ENCODE peak calls at places on chromosomes 13 and 19, in nine cellular contexts. D is IMR-90, X is uterus, Q is HCT116, L is Peyer's patch, Z is ovary, B is heart left ventricle, J is breast epithelium, S is sigmoid colon. K is an unnamed sample. For H3K9me3 and H3K4me1, the result is how much of the 10 kb centered on the place peaks cover.

GRCh38 chr19:14048439-14049153 is 13.3 kb downstream of the PALM3 start:
- DNase-seq in D (no peak), X (no peak), Q (no peak), L (peak), Z (no peak), B (no peak), J (no peak), S (no peak), K (peak)

GRCh38 chr13:113616991-113617749 is 32.6 kb downstream of the TFDP1 start:
- DNase-seq in D (peak), X (no peak), Q (no peak), L (no peak), Z (no peak), B (peak), J (no peak), S (no peak), K (no peak)

GRCh38 chr13:99969934-99970760 is 1.4 kb downstream of the ZIC5 start:
- DNase-seq in D (no peak), X (no peak), Q (peak), L (peak), Z (peak), B (no peak), J (no peak), S (no peak), K (no peak)

GRCh38 chr13:28820099-28821051 is at the start of gene MTUS2:
- DNase-seq in D (no peak), X (no peak), Q (no peak), L (no peak), Z (no peak), B (no peak), J (no peak), S (no peak), K (no peak)

GRCh38 chr13:53038993-53039392 is 10.4 kb downstream of the OLFM4 start:
- DNase-seq in D (no peak), X (no peak), Q (no peak), L (no peak), Z (no peak), B (no peak), J (no peak), S (no peak), K (no peak)

GRCh38 chr13:106532111-106532929 is 3.1 kb downstream of the EFNB2 start:
- DNase-seq in D (peak), X (peak), Q (no peak), L (no peak), Z (peak), B (no peak), J (no peak), S (no peak), K (no peak)

GRCh38 chr13:77150651-77151050 is 123.7 kb upstream of the FBXL3 start:
- DNase-seq in D (peak), X (no peak), Q (no peak), L (no peak), Z (no peak), B (no peak), J (no peak), S (no peak), K (no peak)

GRCh38 chr13:47679391-47679790 is 321.7 kb downstream of the SUCLA2 start:
- DNase-seq in D (peak), X (no peak), Q (no peak), L (no peak), Z (no peak), B (no peak), J (no peak), S (no peak), K (no peak)

GRCh38 chr13:45385320-45385719 is 32.9 kb downstream of the SLC25A30 start:
- DNase-seq in D (no peak), X (no peak), Q (no peak), L (no peak), Z (no peak), B (no peak), J (no peak), S (no peak), K (no peak)

GRCh38 chr13:42233726-42234125 is 38.2 kb upstream of the AKAP11 start:
- DNase-seq in D (peak), X (no peak), Q (no peak), L (no peak), Z (no peak), B (no peak), J (no peak), S (no peak), K (no peak)

GRCh38 chr19:29843180-29844051 is 31.6 kb downstream of the CCNE1 start:
- DNase-seq in D (no peak), X (peak), Q (no peak), L (peak), Z (peak), B (peak), J (no peak), S (peak), K (peak)

GRCh38 chr13:104691765-104692164 is 1625.5 kb upstream of the SLC10A2 start:
- DNase-seq in D (no peak), X (no peak), Q (no peak), L (no peak), Z (no peak), B (no peak), J (no peak), S (no peak), K (no peak)

GRCh38 chr19:17807731-17808316 is 12.9 kb downstream of the B3GNT3 start:
- DNase-seq in D (no peak), X (no peak), Q (no peak), L (no peak), Z (no peak), B (no peak), J (no peak), S (no peak), K (no peak)

GRCh38 chr13:43924549-43925245 is 45.0 kb downstream of the LACC1 start:
- DNase-seq in D (no peak), X (no peak), Q (no peak), L (no peak), Z (no peak), B (no peak), J (no peak), S (no peak), K (no peak)

GRCh38 chr19:41364546-41365391 is 820 bp upstream of the B9D2 start:
- DNase-seq in D (peak), X (no peak), Q (no peak), L (no peak), Z (no peak), B (no peak), J (no peak), S (no peak), K (no peak)

GRCh38 chr13:110047511-110047910 is 259.4 kb downstream of the COL4A1 start:
- DNase-seq in D (peak), X (peak), Q (no peak), L (no peak), Z (peak), B (peak), J (no peak), S (peak), K (peak)

GRCh38 chr13:20193142-20193923 is 595 bp upstream of the GJB2 start:
- DNase-seq in D (no peak), X (no peak), Q (no peak), L (no peak), Z (no peak), B (no peak), J (no peak), S (no peak), K (no peak)

GRCh38 chr13:27131202-27131623 is 40.4 kb downstream of the USP12 start:
- DNase-seq in D (peak), X (no peak), Q (peak), L (peak), Z (no peak), B (no peak), J (no peak), S (no peak), K (no peak)

GRCh38 chr19:18304194-18304495 is 18.7 kb downstream of the LSM4 start:
- DNase-seq in D (no peak), X (no peak), Q (no peak), L (no peak), Z (no peak), B (peak), J (no peak), S (no peak), K (no peak)

GRCh38 chr13:42875448-42876269 is 94.3 kb downstream of the FAM216B start:
- DNase-seq in D (peak), X (no peak), Q (no peak), L (no peak), Z (peak), B (no peak), J (no peak), S (no peak), K (no peak)

GRCh38 chr13:43669101-43669500 is 117.7 kb downstream of the ENOX1 start:
- DNase-seq in D (no peak), X (no peak), Q (no peak), L (no peak), Z (no peak), B (no peak), J (no peak), S (no peak), K (no peak)

GRCh38 chr19:19490247-19490968 is 24.9 kb downstream of the TSSK6 start:
- DNase-seq in D (peak), X (peak), Q (peak), L (peak), Z (peak), B (peak), J (peak), S (peak), K (peak)

GRCh38 chr19:19488041-19488874 is 27.1 kb downstream of the TSSK6 start:
- DNase-seq in D (no peak), X (no peak), Q (no peak), L (no peak), Z (no peak), B (no peak), J (no peak), S (no peak), K (peak)

GRCh38 chr19:19491321-19492025 is 23.9 kb downstream of the TSSK6 start:
- DNase-seq in D (no peak), X (no peak), Q (no peak), L (no peak), Z (no peak), B (no peak), J (no peak), S (no peak), K (peak)

GRCh38 chr19:19488875-19489690 is 26.3 kb downstream of the TSSK6 start:
- DNase-seq in D (peak), X (peak), Q (peak), L (peak), Z (peak), B (peak), J (peak), S (peak), K (peak)

DNA sequence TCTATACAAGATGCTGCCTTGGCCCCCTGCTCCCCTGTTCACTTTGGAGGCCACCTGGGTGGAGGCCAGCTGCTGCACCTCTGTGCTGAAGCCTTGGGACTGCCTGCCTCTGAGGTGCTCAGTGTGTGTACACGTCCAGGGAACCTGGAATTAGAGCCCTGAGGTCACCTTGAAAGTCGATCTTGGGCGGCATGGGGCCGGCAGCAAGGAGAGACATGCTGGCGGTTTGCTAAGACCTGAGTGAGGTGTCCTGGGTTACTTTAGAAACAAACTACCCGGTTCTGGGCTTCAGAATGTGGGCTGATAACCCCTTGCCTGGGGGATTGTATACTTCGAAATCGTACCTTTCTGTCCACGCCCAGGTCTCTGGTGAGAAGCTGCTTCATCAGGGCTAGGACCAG is 25.5 kb downstream of the TSSK6 start:
- DNase-seq in D (no peak), X (no peak), Q (no peak), L (no peak), Z (no peak), B (no peak), J (no peak), S (no peak), K (no peak)
- TF ChIP-seq POLR2A in D (no peak), X (no peak), Q (no peak), L (no peak), Z (no peak), B (no peak), J (no peak), S (no peak), K (no peak)

DNA sequence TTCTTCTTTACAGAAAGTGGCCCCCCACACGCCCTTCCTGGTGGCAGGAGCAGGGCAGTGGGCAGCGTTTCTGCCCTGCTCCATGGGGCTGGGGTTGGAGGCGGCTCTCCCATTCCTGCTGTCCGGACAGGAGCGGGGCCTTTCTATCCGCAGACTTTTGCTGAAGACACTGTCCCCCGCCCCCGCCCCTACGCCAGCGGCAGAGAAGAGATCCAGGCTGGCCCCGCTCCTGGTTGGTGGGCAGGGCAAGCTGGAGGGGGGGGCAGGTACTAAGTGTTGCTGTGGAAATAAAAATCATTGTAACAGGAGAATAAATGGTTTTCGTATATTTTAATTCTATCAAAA is 81.7 kb downstream of the ZNF429 start:
- DNase-seq in D (no peak), X (no peak), Q (no peak), L (no peak), Z (peak), B (peak), J (no peak), S (no peak), K (peak)
- H3K9me3 ChIP-seq in D (under half), X (under half), Q (under half), L (under half), Z (under half), B (under half), J (under half), S (under half), K (under half)

DNA sequence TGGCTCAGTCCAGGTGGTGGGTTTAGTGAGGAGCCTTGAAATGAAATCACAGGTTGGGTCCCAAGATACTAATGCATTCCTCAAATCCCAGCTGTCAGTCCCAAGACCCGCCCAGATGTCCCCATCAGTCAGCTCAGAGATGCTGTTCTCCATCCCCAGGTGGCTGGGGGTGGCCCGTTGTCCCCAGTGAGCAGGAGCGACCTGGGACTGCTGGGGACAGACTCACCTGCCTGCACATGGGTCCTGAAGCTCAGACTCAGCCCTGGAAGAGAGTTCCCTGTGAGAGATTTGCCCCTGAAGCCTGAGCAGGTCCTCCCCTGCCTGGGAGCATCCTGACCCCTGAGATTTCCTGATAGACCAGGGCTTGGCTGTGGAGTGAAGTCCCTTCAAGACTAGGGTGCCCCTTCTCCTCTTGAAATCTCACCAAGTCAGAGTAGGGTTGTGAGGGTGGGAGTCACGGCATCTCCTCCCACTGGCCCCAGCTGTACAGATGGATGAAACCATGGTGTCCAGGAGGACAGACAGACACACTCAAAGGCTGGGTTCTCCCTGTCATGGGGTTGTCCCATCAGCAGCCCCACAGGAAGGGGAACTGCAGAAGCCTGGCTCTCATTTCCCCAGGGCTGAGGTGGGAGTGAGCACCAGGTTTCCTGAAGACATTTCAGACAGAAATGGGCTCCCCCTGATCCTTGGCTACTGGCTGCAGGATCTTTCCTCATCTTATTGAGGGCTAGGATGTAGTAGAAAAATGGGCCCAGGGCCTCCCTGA is 14.4 kb downstream of the LILRA5 start:
- DNase-seq in D (no peak), X (no peak), Q (no peak), L (no peak), Z (no peak), B (no peak), J (no peak), S (peak), K (no peak)
- H3K4me1 ChIP-seq in D (under half), X (under half), Q (under half), L (under half), Z (under half), B (under half), J (under half), S (under half), K (under half)

GRCh38 chr19:10295847-10296591 is 6.3 kb downstream of the ICAM5 start:
- DNase-seq in D (no peak), X (no peak), Q (no peak), L (no peak), Z (no peak), B (no peak), J (no peak), S (no peak), K (no peak)
- TF ChIP-seq POLR2A in D (no peak), X (no peak), Q (no peak), L (no peak), Z (no peak), B (no peak), J (no peak), S (no peak), K (no peak)

DNA sequence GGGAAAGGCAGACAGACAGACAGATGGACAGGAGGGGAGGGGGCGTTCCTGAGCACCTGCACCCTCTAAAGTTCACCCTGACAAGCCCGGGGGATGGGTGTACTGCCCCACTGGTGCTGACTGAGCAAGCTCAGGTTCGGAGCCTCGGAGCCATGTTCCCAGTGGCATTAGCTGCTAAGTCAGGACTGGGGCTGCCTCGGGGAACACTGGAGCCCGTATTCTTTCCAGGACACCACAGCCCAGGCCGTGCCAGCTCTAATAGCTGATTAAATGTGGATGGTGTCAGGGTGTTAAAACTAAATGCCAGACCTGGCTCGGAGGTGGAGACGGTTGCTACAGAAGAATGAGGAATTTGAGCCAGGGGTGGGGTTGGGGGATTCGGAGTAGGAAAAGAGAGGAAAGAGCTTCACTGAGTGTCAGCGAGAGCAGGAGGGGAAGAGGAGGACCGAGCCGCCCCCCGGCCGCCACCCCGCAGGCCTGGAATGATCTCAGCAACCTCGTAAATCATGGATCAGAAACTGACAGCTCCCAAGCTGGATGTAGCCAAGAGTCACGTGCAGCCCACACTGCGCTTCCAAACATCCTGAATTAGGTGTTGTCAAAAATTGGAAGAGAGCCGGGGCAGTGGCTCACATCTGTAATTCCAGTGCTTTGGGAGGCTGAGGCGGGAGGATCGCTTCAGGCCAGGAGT is 10.4 kb downstream of the MAP2K2 start:
- DNase-seq in D (no peak), X (no peak), Q (no peak), L (no peak), Z (no peak), B (peak), J (no peak), S (no peak), K (no peak)
- H3K9me3 ChIP-seq in D (under half), X (under half), Q (under half), L (under half), Z (under half), B (under half), J (under half), S (under half), K (under half)

DNA sequence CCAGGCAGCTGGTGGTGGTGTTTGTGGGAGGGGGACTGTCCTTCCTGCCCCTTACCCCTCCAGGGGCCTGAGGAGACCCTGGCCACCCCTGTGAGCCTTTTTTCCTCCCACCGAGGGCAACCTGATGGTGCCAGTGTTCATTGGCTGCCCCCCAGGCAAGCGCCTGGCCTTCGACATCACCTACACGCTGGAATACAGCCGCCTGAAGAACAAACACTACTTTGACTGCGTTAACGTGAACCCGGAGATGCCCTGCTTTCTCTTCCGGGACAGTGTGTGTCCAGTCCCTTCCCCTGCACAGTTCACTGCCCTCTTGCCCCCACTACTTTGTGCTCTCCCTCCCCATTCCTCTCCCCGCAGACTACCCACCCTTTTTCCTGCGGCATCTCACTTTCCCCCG is 7.3 kb upstream of the PSMD8 start:
- DNase-seq in D (no peak), X (no peak), Q (no peak), L (no peak), Z (no peak), B (no peak), J (no peak), S (no peak), K (no peak)
- H3K4me1 ChIP-seq in D (under half), X (under half), Q (under half), L (under half), Z (under half), B (under half), J (under half), S (under half), K (under half)

GRCh38 chr19:46728693-46729339 is 11.9 kb upstream of the PRKD2 start:
- DNase-seq in D (peak), X (peak), Q (no peak), L (peak), Z (peak), B (peak), J (no peak), S (peak), K (peak)
- TF ChIP-seq POLR2A in D (no peak), X (no peak), Q (no peak), L (peak), Z (no peak), B (no peak), J (no peak), S (no peak), K (no peak)

GRCh38 chr19:58166708-58167280 is 16.1 kb upstream of the ZNF274 start:
- DNase-seq in D (no peak), X (no peak), Q (no peak), L (peak), Z (no peak), B (no peak), J (no peak), S (no peak), K (no peak)
- H3K9me3 ChIP-seq in D (half or more), X (under half), Q (under half), L (half or more), Z (under half), B (half or more), J (half or more), S (half or more), K (under half)